ENCODE peak calls at places on chromosomes 11 and 22, in nine cellular contexts. U, Q, B, V, D, I, J, S and T are unnamed samples.

GRCh38 chr22:45502215-45503070 is at the start of gene FBLN1:
- DNase-seq in U (peak; percentile 70), B (no peak), I (no peak), S (no peak), Q (peak; percentile 84), D (no peak), J (no peak), V (no peak), T (peak; percentile 30)

GRCh38 chr11:91243065-91243464 is 981.6 kb upstream of the FAT3 start:
- DNase-seq in B (no peak), S (no peak), Q (no peak), J (no peak), I (no peak), V (no peak), U (no peak), D (no peak), T (peak; percentile 65)

GRCh38 chr11:31882951-31883392 is 71.8 kb upstream of the PAX6 start:
- DNase-seq in Q (no peak), I (no peak), B (no peak), S (no peak), V (no peak), J (no peak), U (no peak), D (no peak), T (no peak)

GRCh38 chr22:36732609-36733008 is 29.1 kb upstream of the CACNG2 start:
- DNase-seq in V (no peak), J (no peak), Q (peak; percentile 30), B (peak; percentile 17), D (no peak), U (no peak), I (no peak), S (no peak), T (no peak)

GRCh38 chr11:123065634-123066033 is 3.7 kb upstream of the HSPA8 start:
- DNase-seq in U (no peak), Q (no peak), J (no peak), S (no peak), V (no peak), B (no peak), I (no peak), D (no peak), T (peak; percentile 50)

GRCh38 chr22:26756675-26757293 is 99.4 kb downstream of the MIAT start:
- DNase-seq in S (peak; percentile 35), J (peak; percentile 53), V (peak; percentile 4), U (peak; percentile 69), I (peak; percentile 53), B (peak; percentile 78), Q (peak; percentile 89), D (no peak), T (peak; percentile 85)

GRCh38 chr11:111112614-111113013 is 132.9 kb upstream of the POU2AF2 start:
- DNase-seq in Q (no peak), B (no peak), D (no peak), S (no peak), J (no peak), V (no peak), I (no peak), U (no peak), T (no peak)

GRCh38 chr11:71321433-71322191 is 69.2 kb upstream of the SHANK2 start:
- DNase-seq in I (no peak), J (no peak), B (peak; percentile 14), V (no peak), U (no peak), D (no peak), S (no peak), Q (peak; percentile 55), T (no peak)

GRCh38 chr22:45235101-45235777 is 5.5 kb downstream of the KIAA0930 start:
- DNase-seq in I (peak; percentile 81), Q (no peak), U (no peak), J (no peak), D (no peak), B (peak; percentile 86), V (no peak), S (no peak), T (no peak)

GRCh38 chr11:134463716-134464115 is 51.7 kb upstream of the B3GAT1 start:
- DNase-seq in I (no peak), Q (no peak), S (no peak), D (no peak), B (peak; percentile 1), V (no peak), U (no peak), J (no peak), T (no peak)

GRCh38 chr11:36713715-36714114 is 115.7 kb upstream of the RAG2 start:
- DNase-seq in J (peak; percentile 19), B (no peak), D (no peak), I (no peak), Q (no peak), U (no peak), S (no peak), V (no peak), T (no peak)

GRCh38 chr11:128848815-128849455 is 18.2 kb downstream of the KCNJ1 start:
- DNase-seq in S (peak; percentile 59), I (peak; percentile 77), Q (no peak), B (peak; percentile 84), D (no peak), V (peak; percentile 52), J (no peak), U (peak; percentile 78), T (peak; percentile 26)

GRCh38 chr22:43890901-43891331 is 897 bp downstream of the PNPLA5 start:
- DNase-seq in D (no peak), I (no peak), S (no peak), Q (peak; percentile 75), V (no peak), J (no peak), B (peak; percentile 74), U (no peak), T (no peak)

GRCh38 chr11:61731956-61732675 is 20.3 kb upstream of the MYRF start:
- DNase-seq in Q (no peak), V (no peak), S (no peak), I (no peak), J (no peak), D (no peak), B (no peak), U (no peak), T (no peak)

GRCh38 chr11:77396305-77396704 is 77.6 kb downstream of the PAK1 start:
- DNase-seq in J (no peak), B (no peak), V (no peak), D (no peak), I (no peak), Q (no peak), U (no peak), S (no peak), T (no peak)

GRCh38 chr11:61701298-61701993 is 21.3 kb downstream of the DAGLA start:
- DNase-seq in Q (no peak), D (no peak), S (no peak), V (no peak), B (no peak), U (peak; percentile 40), I (no peak), J (no peak), T (no peak)

GRCh38 chr11:1199689-1200610 is 22.9 kb upstream of the MUC5B start:
- DNase-seq in S (no peak), D (no peak), B (peak; percentile 65), V (no peak), I (no peak), U (no peak), Q (peak; percentile 80), J (no peak), T (no peak)

GRCh38 chr11:130371004-130371590 is 56.4 kb upstream of the ZBTB44 start:
- DNase-seq in B (no peak), S (no peak), J (no peak), V (no peak), I (no peak), Q (no peak), D (no peak), U (no peak), T (no peak)

GRCh38 chr11:129696309-129696989 is 119.2 kb upstream of the TMEM45B start:
- DNase-seq in U (no peak), B (no peak), I (no peak), J (no peak), V (no peak), Q (no peak), S (no peak), D (no peak), T (no peak)